ENCODE peak calls at places on chromosomes 3 and 15, in eight cellular contexts. V is kidney epithelial cell, T is GM12878, R is A549, X is cardiac fibroblast, Q is fibroblast of lung, Z is PC-3, F is fibroblast of the aortic adventitia. G is an unnamed sample.

GRCh38 chr3:190566043-190566933 is 52.4 kb downstream of the IL1RAP start:
- DNase-seq in V (peak), T (no peak), R (peak), X (peak), Q (peak), Z (peak), F (peak), G (peak)

GRCh38 chr3:123798540-123798939 is 85.6 kb downstream of the MYLK start:
- DNase-seq in V (no peak), T (no peak), R (no peak), X (no peak), Q (peak), Z (no peak), F (no peak), G (no peak)

GRCh38 chr3:50389368-50389767 is 30.0 kb upstream of the TMEM115 start:
- DNase-seq in V (no peak), T (no peak), R (no peak), X (no peak), Q (no peak), Z (no peak), F (no peak), G (no peak)

GRCh38 chr3:52529376-52530333 is 4.0 kb downstream of the NT5DC2 start:
- DNase-seq in V (no peak), T (no peak), R (no peak), X (peak), Q (peak), Z (no peak), F (peak), G (peak)

GRCh38 chr15:45759910-45760309 is 125.1 kb downstream of the SQOR start:
- DNase-seq in V (no peak), T (no peak), R (no peak), X (no peak), Q (no peak), Z (no peak), F (no peak), G (no peak)

GRCh38 chr3:104556372-104557078 is 810.2 kb upstream of the ALCAM start:
- DNase-seq in V (no peak), T (no peak), R (no peak), X (no peak), Q (peak), Z (no peak), F (peak), G (no peak)

GRCh38 chr3:72127843-72128242 is 342.9 kb upstream of the PROK2 start:
- DNase-seq in V (no peak), T (no peak), R (no peak), X (peak), Q (peak), Z (peak), F (peak), G (no peak)

GRCh38 chr3:149180057-149180573 is 41.5 kb downstream of the CP start:
- DNase-seq in V (peak), T (no peak), R (peak), X (peak), Q (peak), Z (peak), F (peak), G (peak)

GRCh38 chr3:8734908-8735307 is 1.3 kb downstream of the CAV3 start:
- DNase-seq in V (no peak), T (no peak), R (no peak), X (no peak), Q (no peak), Z (no peak), F (no peak), G (no peak)

GRCh38 chr3:133293397-133294107 is 106.3 kb upstream of the BFSP2 start:
- DNase-seq in V (no peak), T (no peak), R (no peak), X (no peak), Q (no peak), Z (no peak), F (no peak), G (no peak)

GRCh38 chr15:59369597-59369996 is 3.1 kb downstream of the MYO1E start:
- DNase-seq in V (no peak), T (peak), R (no peak), X (peak), Q (no peak), Z (peak), F (no peak), G (no peak)

GRCh38 chr3:4898454-4899313 is 80.6 kb upstream of the BHLHE40 start:
- DNase-seq in V (no peak), T (peak), R (no peak), X (peak), Q (peak), Z (peak), F (peak), G (no peak)

GRCh38 chr3:51333021-51333420 is 52.1 kb upstream of the MANF start:
- DNase-seq in V (no peak), T (no peak), R (no peak), X (no peak), Q (no peak), Z (no peak), F (no peak), G (no peak)

GRCh38 chr15:25691544-25692430 is 171.3 kb downstream of the ATP10A start:
- DNase-seq in V (no peak), T (no peak), R (no peak), X (peak), Q (peak), Z (no peak), F (peak), G (no peak)

GRCh38 chr15:57580428-57580827 is 11.3 kb upstream of the MYZAP start:
- DNase-seq in V (no peak), T (no peak), R (no peak), X (no peak), Q (no peak), Z (no peak), F (no peak), G (no peak)

GRCh38 chr3:39260957-39261356 is 18.9 kb downstream of the CX3CR1 start:
- DNase-seq in V (peak), T (peak), R (peak), X (peak), Q (peak), Z (peak), F (peak), G (peak)

GRCh38 chr3:181326637-181327223 is 337.2 kb upstream of the DNAJC19 start:
- DNase-seq in V (no peak), T (no peak), R (peak), X (peak), Q (peak), Z (peak), F (peak), G (peak)

GRCh38 chr3:17057316-17057715 is 172.6 kb downstream of the PLCL2 start:
- DNase-seq in V (no peak), T (no peak), R (no peak), X (peak), Q (peak), Z (no peak), F (peak), G (no peak)

GRCh38 chr15:74133071-74133702 is 2.8 kb downstream of the ISLR2 start:
- DNase-seq in V (no peak), T (no peak), R (no peak), X (peak), Q (no peak), Z (no peak), F (no peak), G (no peak)

GRCh38 chr15:38647683-38648082 is 83.1 kb upstream of the RASGRP1 start:
- DNase-seq in V (no peak), T (no peak), R (peak), X (peak), Q (peak), Z (peak), F (peak), G (no peak)

GRCh38 chr15:53212785-53213184 is 422.6 kb upstream of the ONECUT1 start:
- DNase-seq in V (no peak), T (no peak), R (no peak), X (no peak), Q (no peak), Z (no peak), F (no peak), G (no peak)

GRCh38 chr3:16599694-16600093 is 5.5 kb downstream of the DAZL start:
- DNase-seq in V (no peak), T (no peak), R (no peak), X (no peak), Q (no peak), Z (no peak), F (no peak), G (no peak)

GRCh38 chr3:84136425-84136824 is 822.4 kb upstream of the CADM2 start:
- DNase-seq in V (no peak), T (no peak), R (no peak), X (no peak), Q (peak), Z (peak), F (no peak), G (no peak)

GRCh38 chr15:42921049-42921731 is 612 bp upstream of the TTBK2 start:
- DNase-seq in V (no peak), T (no peak), R (no peak), X (peak), Q (no peak), Z (no peak), F (peak), G (no peak)

GRCh38 chr15:80893777-80894176 is 95.8 kb downstream of the MESD start:
- DNase-seq in V (no peak), T (no peak), R (no peak), X (peak), Q (peak), Z (peak), F (peak), G (no peak)

GRCh38 chr15:73555080-73555479 is 78.1 kb downstream of the NPTN start:
- DNase-seq in V (no peak), T (no peak), R (no peak), X (no peak), Q (no peak), Z (no peak), F (no peak), G (no peak)

GRCh38 chr15:32683231-32683630 is 34.6 kb upstream of the GREM1 start:
- DNase-seq in V (no peak), T (no peak), R (no peak), X (peak), Q (no peak), Z (no peak), F (no peak), G (no peak)

GRCh38 chr15:67803299-67803698 is 22.0 kb upstream of the SKOR1 start:
- DNase-seq in V (no peak), T (no peak), R (no peak), X (no peak), Q (no peak), Z (no peak), F (no peak), G (no peak)

GRCh38 chr15:40367673-40368611 is 9.9 kb downstream of the DISP2 start:
- DNase-seq in V (peak), T (peak), R (peak), X (peak), Q (peak), Z (peak), F (peak), G (peak)

GRCh38 chr3:172911142-172911541 is 160.6 kb downstream of the ECT2 start:
- DNase-seq in V (no peak), T (no peak), R (no peak), X (no peak), Q (no peak), Z (no peak), F (no peak), G (no peak)

GRCh38 chr3:107487490-107487889 is 35.3 kb upstream of the BBX start:
- DNase-seq in V (no peak), T (no peak), R (no peak), X (no peak), Q (no peak), Z (no peak), F (no peak), G (no peak)
- H3K4me3 ChIP-seq in V (no peak), T (no peak), R (no peak), X (no peak), Q (no peak), Z (no peak), F (no peak), G (no peak)

GRCh38 chr3:23916152-23916885 is 471 bp downstream of the NKIRAS1 start:
- DNase-seq in V (no peak), T (no peak), R (no peak), X (peak), Q (no peak), Z (no peak), F (peak), G (no peak)

GRCh38 chr3:23911397-23911796 is 5.4 kb downstream of the NKIRAS1 start:
- DNase-seq in V (no peak), T (no peak), R (no peak), X (no peak), Q (no peak), Z (no peak), F (no peak), G (no peak)

GRCh38 chr3:23915537-23916108 is 1.2 kb downstream of the NKIRAS1 start:
- DNase-seq in V (no peak), T (no peak), R (no peak), X (peak), Q (peak), Z (no peak), F (peak), G (peak)

GRCh38 chr3:23913182-23913581 is 3.6 kb downstream of the NKIRAS1 start:
- DNase-seq in V (no peak), T (no peak), R (no peak), X (no peak), Q (no peak), Z (no peak), F (peak), G (no peak)

GRCh38 chr3:23913873-23914743 is 2.7 kb downstream of the NKIRAS1 start:
- DNase-seq in V (no peak), T (no peak), R (no peak), X (no peak), Q (no peak), Z (no peak), F (no peak), G (no peak)
- H3K4me3 ChIP-seq in V (no peak), T (peak), R (no peak), X (no peak), Q (no peak), Z (peak), F (no peak), G (no peak)

GRCh38 chr15:90420488-90420850 is 32.4 kb downstream of the IQGAP1 start:
- DNase-seq in V (no peak), T (no peak), R (no peak), X (no peak), Q (no peak), Z (no peak), F (no peak), G (no peak)
- H3K4me3 ChIP-seq in V (no peak), T (no peak), R (no peak), X (no peak), Q (no peak), Z (peak), F (peak), G (peak)

DNA sequence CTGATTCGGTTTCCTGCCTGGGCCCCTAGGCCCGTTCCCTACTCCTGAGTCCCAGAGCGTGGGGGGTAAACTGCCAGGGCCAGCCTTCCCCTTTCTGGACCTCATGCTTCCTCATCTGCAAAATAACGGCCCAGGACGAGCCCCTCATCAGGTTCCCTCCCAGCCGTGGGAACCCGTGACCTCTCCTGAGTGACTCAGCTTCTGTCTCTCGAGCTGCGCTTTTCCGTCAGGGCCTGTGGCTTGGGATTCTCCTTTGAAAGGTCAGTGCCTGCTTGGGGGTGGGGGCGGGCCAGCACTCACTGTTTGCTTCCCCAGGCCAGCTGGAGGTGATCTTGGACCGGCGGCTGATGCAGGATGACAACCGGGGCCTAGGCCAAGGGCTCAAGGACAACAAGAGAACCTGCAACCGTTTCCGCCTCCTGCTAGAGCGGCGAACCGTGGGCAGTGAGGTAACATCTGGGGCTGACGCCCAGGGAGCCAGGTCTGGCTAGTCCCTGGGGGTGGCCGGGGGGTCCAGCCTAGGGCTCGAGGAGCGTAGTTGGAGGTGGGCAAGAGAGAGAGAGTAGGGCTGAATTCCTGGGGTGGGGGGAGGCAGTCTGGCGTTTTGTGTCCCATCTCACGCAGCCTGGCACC is 12.8 kb downstream of the MAN2A2 start:
- DNase-seq in V (no peak), T (no peak), R (no peak), X (peak), Q (peak), Z (no peak), F (no peak), G (no peak)
- H3K4me3 ChIP-seq in V (no peak), T (no peak), R (no peak), X (no peak), Q (no peak), Z (no peak), F (no peak), G (no peak)

DNA sequence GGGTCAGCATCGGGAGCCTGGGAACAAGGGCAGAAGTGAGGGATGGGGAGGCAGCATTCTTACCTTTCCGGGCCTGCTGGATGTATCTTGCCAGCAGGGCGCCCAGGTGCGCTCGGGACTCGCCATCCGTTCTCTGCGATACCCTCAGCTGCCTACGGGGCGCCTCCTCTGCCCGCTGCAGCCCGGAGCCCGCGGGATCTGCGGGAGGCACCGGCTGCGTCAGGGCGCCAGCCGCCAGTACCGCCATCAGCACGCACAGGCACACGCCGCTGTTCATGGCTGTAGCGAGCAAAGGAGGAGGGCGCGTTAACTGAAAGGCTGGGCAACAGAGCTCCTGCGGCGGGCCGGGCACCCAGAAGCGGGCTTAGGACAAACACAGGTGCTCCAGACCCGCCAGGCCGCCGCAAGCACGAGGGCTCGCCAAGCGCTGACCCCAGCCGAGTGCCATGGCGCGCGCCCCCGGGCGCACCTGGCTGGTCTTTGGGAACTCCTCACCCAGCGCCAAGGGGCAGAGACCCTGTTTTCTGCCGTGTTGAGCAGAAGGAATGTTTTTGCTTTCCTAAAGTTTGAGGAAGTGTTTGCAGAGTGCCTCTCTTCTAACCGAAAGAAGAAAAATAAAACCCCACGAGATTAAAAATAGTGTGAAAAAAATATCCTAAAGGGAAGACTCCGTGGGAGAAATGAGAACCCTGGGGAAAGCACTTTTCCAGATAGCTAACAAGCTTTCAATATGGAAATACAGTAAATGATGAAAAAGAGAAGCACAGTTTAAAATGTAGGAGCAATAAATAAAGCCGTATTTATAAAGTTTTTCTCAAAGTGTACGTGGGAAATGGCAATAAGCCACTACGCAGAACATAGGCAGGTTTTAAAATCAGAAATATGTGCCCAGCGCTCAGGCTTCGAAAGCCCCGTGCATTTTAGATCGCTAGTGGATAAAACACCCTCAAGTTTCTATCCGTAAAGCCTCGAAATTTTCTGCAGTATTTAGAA is 2.3 kb downstream of the CCK start:
- DNase-seq in V (no peak), T (no peak), R (no peak), X (no peak), Q (no peak), Z (no peak), F (no peak), G (no peak)
- H3K4me3 ChIP-seq in V (no peak), T (no peak), R (no peak), X (no peak), Q (peak), Z (peak), F (peak), G (no peak)

GRCh38 chr3:30657914-30658313 is 51.5 kb downstream of the TGFBR2 start:
- DNase-seq in V (no peak), T (no peak), R (no peak), X (no peak), Q (peak), Z (no peak), F (peak), G (no peak)

GRCh38 chr3:30654269-30654668 is 47.9 kb downstream of the TGFBR2 start:
- DNase-seq in V (no peak), T (no peak), R (no peak), X (no peak), Q (no peak), Z (no peak), F (no peak), G (no peak)

GRCh38 chr3:30656624-30657141 is 50.3 kb downstream of the TGFBR2 start:
- DNase-seq in V (no peak), T (no peak), R (no peak), X (no peak), Q (no peak), Z (no peak), F (no peak), G (no peak)

GRCh38 chr3:30658328-30659052 is 52.1 kb downstream of the TGFBR2 start:
- DNase-seq in V (no peak), T (peak), R (no peak), X (peak), Q (peak), Z (peak), F (peak), G (peak)

GRCh38 chr3:30655187-30655812 is 48.9 kb downstream of the TGFBR2 start:
- DNase-seq in V (no peak), T (peak), R (no peak), X (no peak), Q (no peak), Z (peak), F (no peak), G (peak)
- H3K4me3 ChIP-seq in V (no peak), T (no peak), R (no peak), X (no peak), Q (no peak), Z (no peak), F (no peak), G (no peak)

GRCh38 chr3:124800511-124801374 is 70.5 kb downstream of the UMPS start:
- DNase-seq in V (no peak), T (no peak), R (no peak), X (no peak), Q (peak), Z (no peak), F (peak), G (no peak)
- H3K4me3 ChIP-seq in V (no peak), T (no peak), R (no peak), X (no peak), Q (no peak), Z (no peak), F (no peak), G (no peak)

G was measured in astrocyte of the cerebellum.